ENCODE peak calls at places on chromosomes 7 and 10, in eight cellular contexts. M is psoas muscle, Y is neural crest cell, K is hepatocyte, U is prostate gland, D is adrenal gland, P is A549, N is OCI-LY7. Q is an unnamed sample.

GRCh38 chr10:6108631-6109443 is 20.0 kb downstream of the RBM17 start:
- DNase-seq in D (no peak), Y (no peak), N (peak), K (peak), U (no peak), P (peak), M (no peak), Q (peak)

GRCh38 chr10:29951441-29951931 is 107.9 kb downstream of the JCAD start:
- DNase-seq in N (no peak), D (peak), K (no peak), P (no peak), M (peak), U (peak), Y (no peak), Q (no peak)

GRCh38 chr7:25216837-25217236 is 11.4 kb downstream of the NPVF start:
- DNase-seq in Y (no peak), U (no peak), K (peak), N (peak), M (no peak), D (no peak), P (peak), Q (peak)

GRCh38 chr7:157903715-157904114 is 566.9 kb downstream of the DNAJB6 start:
- DNase-seq in Y (no peak), U (no peak), K (no peak), M (no peak), N (no peak), D (no peak), P (no peak), Q (no peak)

GRCh38 chr7:54394877-54395276 is 147.3 kb upstream of the VSTM2A start:
- DNase-seq in Y (no peak), D (no peak), K (no peak), M (no peak), P (no peak), U (no peak), N (peak), Q (no peak)

GRCh38 chr10:1149793-1150637 is 93.8 kb downstream of the WDR37 start:
- DNase-seq in P (no peak), Y (no peak), D (no peak), U (no peak), K (peak), M (no peak), N (no peak), Q (no peak)

GRCh38 chr10:110442746-110443145 is 55.0 kb upstream of the DUSP5 start:
- DNase-seq in D (no peak), Y (no peak), N (no peak), U (no peak), M (no peak), P (no peak), K (no peak), Q (no peak)

GRCh38 chr7:37247881-37248280 is 200.8 kb downstream of the ELMO1 start:
- DNase-seq in U (no peak), D (peak), K (peak), M (no peak), P (peak), N (no peak), Y (no peak), Q (no peak)

GRCh38 chr10:133528296-133528844 is 1.2 kb downstream of the CYP2E1 start:
- DNase-seq in Y (no peak), P (no peak), M (no peak), K (no peak), N (no peak), D (no peak), U (no peak), Q (no peak)

GRCh38 chr7:21704362-21704761 is 161.5 kb downstream of the DNAH11 start:
- DNase-seq in D (no peak), M (no peak), Y (no peak), U (no peak), N (no peak), P (no peak), K (no peak), Q (no peak)

GRCh38 chr7:138248609-138249008 is 172.3 kb downstream of the AKR1D1 start:
- DNase-seq in Y (no peak), D (no peak), M (no peak), P (no peak), K (no peak), U (no peak), N (no peak), Q (no peak)

GRCh38 chr10:82213784-82214183 is 338.8 kb downstream of the NRG3 start:
- DNase-seq in Y (no peak), N (peak), D (no peak), U (no peak), P (no peak), K (no peak), M (no peak), Q (no peak)

GRCh38 chr7:101108961-101109360 is 17.9 kb upstream of the SERPINE1 start:
- DNase-seq in U (no peak), N (no peak), K (no peak), M (no peak), P (peak), Y (no peak), D (no peak), Q (peak)

GRCh38 chr7:138161600-138162081 is 85.4 kb downstream of the AKR1D1 start:
- DNase-seq in D (peak), K (peak), Y (peak), U (peak), P (peak), N (peak), M (peak), Q (peak)

GRCh38 chr10:61793760-61794713 is 107.5 kb upstream of the ARID5B start:
- DNase-seq in Y (no peak), P (no peak), D (no peak), U (no peak), M (no peak), K (no peak), N (no peak), Q (no peak)

GRCh38 chr10:72691470-72692056 is 380 bp upstream of the MCU start:
- DNase-seq in P (no peak), D (no peak), M (no peak), U (no peak), K (no peak), Y (no peak), N (no peak), Q (no peak)

GRCh38 chr10:93363891-93364648 is 118.1 kb downstream of the MYOF start:
- DNase-seq in K (no peak), M (peak), Y (no peak), N (no peak), P (no peak), U (no peak), D (peak), Q (no peak)

GRCh38 chr10:73408061-73408460 is 5.8 kb downstream of the ANXA7 start:
- DNase-seq in D (no peak), U (no peak), K (no peak), M (no peak), N (no peak), Y (no peak), P (no peak), Q (no peak)

GRCh38 chr10:93224005-93224779 is 150.5 kb downstream of the CYP26A1 start:
- DNase-seq in N (no peak), D (no peak), Y (no peak), U (no peak), P (peak), M (no peak), K (no peak), Q (no peak)

GRCh38 chr10:929965-930364 is 1.5 kb downstream of the LARP4B start:
- DNase-seq in K (no peak), M (no peak), U (no peak), D (no peak), P (no peak), N (peak), Y (no peak), Q (peak)

GRCh38 chr7:153396475-153396874 is 636.9 kb downstream of the ACTR3B start:
- DNase-seq in Y (no peak), K (no peak), D (no peak), M (no peak), P (no peak), N (no peak), U (no peak), Q (no peak)

GRCh38 chr10:80204801-80205477 is 398 bp downstream of the ANXA11 start:
- DNase-seq in K (peak), P (no peak), D (peak), M (peak), Y (peak), U (no peak), N (peak), Q (peak)

GRCh38 chr10:75531571-75532031 is 100.2 kb downstream of the LRMDA start:
- DNase-seq in Y (no peak), D (no peak), M (no peak), K (no peak), U (no peak), N (no peak), P (no peak), Q (no peak)

GRCh38 chr10:28839600-28840007 is 162.3 kb downstream of the BAMBI start:
- DNase-seq in Y (no peak), D (peak), K (peak), N (no peak), U (peak), P (peak), M (no peak), Q (no peak)

GRCh38 chr10:73857446-73857845 is 16.9 kb downstream of the CAMK2G start:
- DNase-seq in K (no peak), P (no peak), N (no peak), U (no peak), D (no peak), Y (no peak), M (no peak), Q (peak)

GRCh38 chr7:39260279-39260844 is 282.7 kb downstream of the POU6F2 start:
- DNase-seq in P (no peak), K (no peak), M (no peak), U (no peak), N (no peak), Y (no peak), D (no peak), Q (no peak)

GRCh38 chr7:112790651-112790973 is 419 bp upstream of the TMEM168 start:
- DNase-seq in Y (no peak), N (peak), K (no peak), D (no peak), M (no peak), U (no peak), P (no peak), Q (peak)

GRCh38 chr7:17299477-17299991 is 1.1 kb downstream of the AHR start:
- DNase-seq in N (no peak), P (peak), K (peak), U (no peak), Y (no peak), D (no peak), M (no peak), Q (no peak)

DNA sequence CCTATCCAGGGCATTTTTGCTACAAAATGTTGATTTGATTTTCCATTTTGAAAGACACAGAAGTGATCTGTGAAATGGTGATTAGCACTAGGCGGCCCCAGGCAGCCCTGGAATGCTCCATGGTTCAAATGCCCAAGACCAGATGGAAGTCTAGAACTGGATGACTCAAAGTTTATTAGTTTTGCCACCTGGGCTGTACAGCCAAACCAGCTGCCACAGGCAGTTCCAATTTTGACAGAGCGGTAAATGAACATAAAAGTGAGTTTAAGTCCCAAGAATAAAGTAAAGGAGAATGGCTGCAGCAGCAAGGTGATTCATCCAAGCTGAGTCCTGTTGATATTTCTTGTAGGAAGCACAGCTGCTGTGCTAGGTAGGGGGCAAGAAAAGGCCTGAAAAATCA is 180.5 kb downstream of the SUGCT start:
- DNase-seq in D (no peak), K (no peak), M (no peak), Y (no peak), P (no peak), N (no peak), U (no peak), Q (no peak)
- TF ChIP-seq CTCF in D (no peak), K (no peak), M (no peak), Y (no peak), P (no peak), N (no peak), U (no peak), Q (no peak)

GRCh38 chr10:8473205-8473604 is 418.7 kb downstream of the GATA3 start:
- DNase-seq in M (no peak), D (no peak), Y (no peak), N (no peak), U (no peak), P (peak), K (no peak), Q (no peak)
- TF ChIP-seq CTCF in M (peak), D (no peak), Y (no peak), N (peak), U (no peak), P (no peak), K (no peak), Q (peak)

DNA sequence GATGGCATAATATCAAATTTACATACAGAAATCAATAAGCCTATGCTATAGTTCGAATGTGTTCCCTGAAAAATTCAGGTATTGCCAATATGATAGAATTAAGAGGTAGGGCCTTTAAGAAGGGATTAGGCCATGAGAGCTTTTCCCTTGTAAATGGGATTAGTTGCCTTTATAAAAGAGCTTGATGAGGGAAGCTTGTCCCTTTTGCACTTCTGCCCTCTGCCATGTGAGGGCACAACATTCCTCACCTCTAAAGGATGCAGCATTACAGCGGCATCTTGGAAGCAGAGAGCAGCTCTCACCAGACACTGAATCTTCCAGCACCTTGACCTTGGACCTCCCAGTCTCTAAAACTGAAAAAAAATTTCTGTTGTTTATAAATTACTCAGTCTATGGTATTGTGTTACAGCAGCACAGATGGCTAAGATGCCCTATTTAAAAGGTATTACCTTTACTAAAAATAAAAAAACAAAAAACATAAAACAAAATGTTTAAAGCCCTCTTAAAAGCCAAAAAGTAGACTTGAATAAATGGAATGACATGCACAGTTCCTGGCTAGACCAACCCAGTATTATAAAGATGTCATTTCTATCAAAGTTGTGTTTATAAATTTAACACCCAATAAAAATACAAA is 909.6 kb downstream of the REEP3 start:
- DNase-seq in U (no peak), P (peak), N (peak), M (no peak), K (peak), D (no peak), Y (peak), Q (no peak)
- TF ChIP-seq CTCF in U (no peak), P (no peak), N (peak), M (no peak), K (peak), D (peak), Y (peak), Q (no peak)

GRCh38 chr10:99859585-99859984 is 77.1 kb downstream of the ABCC2 start:
- DNase-seq in N (peak), D (no peak), U (no peak), P (peak), Y (no peak), M (no peak), K (peak), Q (no peak)
- TF ChIP-seq CTCF in N (peak), D (no peak), U (no peak), P (peak), Y (peak), M (no peak), K (peak), Q (peak)

GRCh38 chr10:79072994-79073654 is 4.4 kb downstream of the ZMIZ1 start:
- DNase-seq in K (no peak), D (no peak), N (no peak), U (no peak), Y (no peak), P (no peak), M (no peak), Q (no peak)
- TF ChIP-seq CTCF in K (no peak), D (no peak), N (peak), U (no peak), Y (no peak), P (no peak), M (no peak), Q (no peak)

GRCh38 chr10:104299031-104299904 is 30.3 kb downstream of the GSTO2 start:
- DNase-seq in P (no peak), N (no peak), Y (no peak), K (no peak), D (no peak), M (no peak), U (no peak), Q (no peak)
- TF ChIP-seq CTCF in P (no peak), N (no peak), Y (no peak), K (no peak), D (no peak), M (no peak), U (no peak), Q (no peak)

GRCh38 chr7:116717137-116717536 is 45.1 kb downstream of the MET start:
- DNase-seq in D (no peak), Y (no peak), K (no peak), U (no peak), P (no peak), N (no peak), M (no peak), Q (no peak)

GRCh38 chr7:116713500-116713899 is 41.5 kb downstream of the MET start:
- DNase-seq in D (no peak), P (no peak), K (no peak), N (no peak), Y (no peak), M (no peak), U (no peak), Q (no peak)

GRCh38 chr7:116711790-116712189 is 39.8 kb downstream of the MET start:
- DNase-seq in D (no peak), N (no peak), P (peak), M (no peak), K (no peak), Y (no peak), U (no peak), Q (no peak)

GRCh38 chr7:116713918-116714317 is 41.9 kb downstream of the MET start:
- DNase-seq in U (no peak), Y (no peak), N (no peak), M (no peak), P (no peak), K (no peak), D (no peak), Q (no peak)

DNA sequence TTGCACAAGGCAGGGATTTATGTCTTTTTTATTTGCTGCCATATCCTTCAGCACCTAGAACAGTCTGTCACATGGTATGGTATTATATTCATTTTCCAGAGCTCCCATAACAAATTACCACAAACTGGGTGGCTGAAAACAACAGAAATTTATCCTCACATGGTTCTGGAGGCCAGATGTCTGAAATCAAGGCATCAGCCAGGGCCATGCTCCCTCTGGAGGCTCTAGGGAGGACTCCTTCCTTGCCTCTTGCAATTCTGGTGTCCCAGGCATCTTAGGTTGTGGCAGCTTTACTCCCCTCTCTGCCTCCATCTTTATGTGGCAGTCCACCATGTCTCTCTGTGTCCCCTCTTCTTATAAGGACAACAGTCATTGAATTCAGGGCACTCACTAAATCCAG is 43.1 kb downstream of the MET start:
- DNase-seq in N (no peak), U (no peak), D (no peak), P (peak), Y (no peak), K (no peak), M (no peak), Q (no peak)
- TF ChIP-seq CTCF in N (no peak), U (no peak), D (no peak), P (no peak), Y (no peak), K (no peak), M (no peak), Q (no peak)

GRCh38 chr7:106365252-106366005 is 80.6 kb upstream of the NAMPT start:
- DNase-seq in U (no peak), M (no peak), D (no peak), P (peak), N (no peak), K (peak), Y (no peak), Q (no peak)

GRCh38 chr7:106367664-106368063 is 82.9 kb upstream of the NAMPT start:
- DNase-seq in N (no peak), D (no peak), Y (no peak), M (no peak), U (no peak), P (no peak), K (no peak), Q (no peak)

GRCh38 chr7:106369816-106370215 is 85.0 kb upstream of the NAMPT start:
- DNase-seq in M (no peak), D (no peak), N (no peak), K (no peak), Y (no peak), U (no peak), P (no peak), Q (no peak)

GRCh38 chr7:106369349-106369748 is 84.6 kb upstream of the NAMPT start:
- DNase-seq in Y (no peak), N (no peak), D (no peak), U (no peak), M (no peak), K (no peak), P (no peak), Q (no peak)

DNA sequence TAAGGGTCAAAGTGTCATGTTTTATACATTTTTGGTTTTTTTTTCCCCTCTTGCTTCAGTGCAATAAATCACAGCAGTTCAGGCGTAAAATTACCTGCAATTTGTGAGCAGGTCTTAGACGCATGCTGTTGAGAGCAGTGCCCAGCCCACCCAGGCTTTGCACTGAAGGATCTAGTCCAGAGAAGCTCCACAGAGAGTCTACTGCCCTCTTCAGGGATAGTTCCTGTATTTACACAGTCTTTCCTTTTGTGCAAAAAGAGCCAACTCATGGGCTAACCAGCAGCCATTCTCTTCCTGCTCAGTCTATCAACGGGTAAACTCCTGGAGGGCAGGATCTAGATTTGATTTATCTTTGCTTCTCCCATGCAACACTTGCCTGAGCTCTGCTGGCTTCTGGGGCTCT is 82.2 kb upstream of the NAMPT start:
- DNase-seq in Y (no peak), P (no peak), D (no peak), U (no peak), N (peak), K (no peak), M (no peak), Q (peak)
- TF ChIP-seq CTCF in Y (no peak), P (no peak), D (no peak), U (no peak), N (peak), K (peak), M (no peak), Q (peak)